ENCODE peak calls at places on chromosomes 11 and 22, in nine cellular contexts. G is lung, R is RWPE1, D is prostate gland, P is GM13977, A is left ventricle myocardium inferior, I is heart left ventricle, V is GM12865, W is A549. F is an unnamed sample.

GRCh38 chr11:85444479-85444878 is 182.7 kb downstream of the DLG2 start:
- DNase-seq in G (no peak), R (no peak), D (no peak), P (no peak), A (no peak), I (no peak), V (no peak), W (no peak), F (no peak)

GRCh38 chr11:116725434-116726221 is 47.2 kb downstream of the BUD13 start:
- DNase-seq in G (no peak), R (no peak), D (no peak), P (no peak), A (no peak), I (no peak), V (no peak), W (no peak), F (no peak)

GRCh38 chr11:47514825-47515647 is 37.9 kb downstream of the CELF1 start:
- DNase-seq in G (no peak), R (peak), D (no peak), P (no peak), A (no peak), I (no peak), V (peak), W (peak), F (no peak)

GRCh38 chr22:37278261-37278660 is 4.0 kb upstream of the CYTH4 start:
- DNase-seq in G (no peak), R (no peak), D (no peak), P (no peak), A (no peak), I (no peak), V (no peak), W (no peak), F (no peak)

GRCh38 chr22:31272522-31273446 is 19.5 kb downstream of the PIK3IP1 start:
- DNase-seq in G (peak), R (no peak), D (peak), P (peak), A (no peak), I (no peak), V (peak), W (peak), F (peak)

GRCh38 chr22:22030493-22031182 is 48.1 kb upstream of the TOP3B start:
- DNase-seq in G (no peak), R (no peak), D (no peak), P (peak), A (peak), I (no peak), V (peak), W (peak), F (peak)

GRCh38 chr11:35040221-35040942 is 98.6 kb upstream of the CD44 start:
- DNase-seq in G (no peak), R (peak), D (no peak), P (peak), A (no peak), I (no peak), V (peak), W (peak), F (peak)

GRCh38 chr11:92141159-92141558 is 83.5 kb upstream of the FAT3 start:
- DNase-seq in G (no peak), R (no peak), D (no peak), P (no peak), A (no peak), I (no peak), V (no peak), W (no peak), F (no peak)

GRCh38 chr11:45658292-45658991 is 7.0 kb downstream of the CHST1 start:
- DNase-seq in G (peak), R (no peak), D (no peak), P (no peak), A (peak), I (peak), V (no peak), W (no peak), F (peak)

GRCh38 chr11:93844568-93844967 is 5.8 kb downstream of the VSTM5 start:
- DNase-seq in G (no peak), R (no peak), D (no peak), P (no peak), A (no peak), I (no peak), V (no peak), W (no peak), F (peak)

GRCh38 chr11:10303558-10304363 is 1.1 kb upstream of the ADM start:
- DNase-seq in G (no peak), R (peak), D (peak), P (no peak), A (peak), I (no peak), V (peak), W (peak), F (peak)

GRCh38 chr11:105230586-105230985 is 91.0 kb upstream of the CARD18 start:
- DNase-seq in G (no peak), R (peak), D (no peak), P (no peak), A (no peak), I (no peak), V (no peak), W (no peak), F (no peak)

GRCh38 chr11:1345752-1346513 is 36.5 kb upstream of the TOLLIP start:
- DNase-seq in G (no peak), R (no peak), D (no peak), P (no peak), A (no peak), I (no peak), V (no peak), W (no peak), F (no peak)

GRCh38 chr11:36345084-36345511 is 49.0 kb downstream of the PRR5L start:
- DNase-seq in G (no peak), R (no peak), D (no peak), P (no peak), A (no peak), I (no peak), V (no peak), W (no peak), F (no peak)

GRCh38 chr11:117984471-117984870 is 1.7 kb upstream of the IL10RA start:
- DNase-seq in G (no peak), R (no peak), D (no peak), P (no peak), A (no peak), I (no peak), V (no peak), W (no peak), F (no peak)

GRCh38 chr11:68651985-68652682 is 32.2 kb upstream of the GAL start:
- DNase-seq in G (no peak), R (no peak), D (no peak), P (no peak), A (no peak), I (no peak), V (no peak), W (no peak), F (no peak)

GRCh38 chr11:131430466-131431176 is 60.2 kb downstream of the NTM start:
- DNase-seq in G (no peak), R (no peak), D (no peak), P (no peak), A (no peak), I (no peak), V (no peak), W (no peak), F (no peak)

GRCh38 chr22:38951734-38952133 is 5.7 kb upstream of the APOBEC3A start:
- DNase-seq in G (no peak), R (no peak), D (no peak), P (no peak), A (no peak), I (no peak), V (no peak), W (no peak), F (no peak)

GRCh38 chr22:19873960-19874306 is 19.3 kb upstream of the GNB1L start:
- DNase-seq in G (no peak), R (no peak), D (no peak), P (no peak), A (no peak), I (peak), V (no peak), W (no peak), F (no peak)

GRCh38 chr11:111155021-111155420 is 90.5 kb upstream of the POU2AF2 start:
- DNase-seq in G (no peak), R (no peak), D (no peak), P (no peak), A (no peak), I (no peak), V (no peak), W (no peak), F (no peak)

GRCh38 chr11:34601085-34601444 is 19.8 kb upstream of the EHF start:
- DNase-seq in G (no peak), R (no peak), D (no peak), P (no peak), A (no peak), I (no peak), V (no peak), W (no peak), F (no peak)

GRCh38 chr22:19218541-19219233 is 40.2 kb upstream of the SLC25A1 start:
- DNase-seq in G (no peak), R (no peak), D (no peak), P (no peak), A (no peak), I (no peak), V (no peak), W (no peak), F (no peak)

GRCh38 chr22:32720924-32721323 is 80.6 kb upstream of the TIMP3 start:
- DNase-seq in G (no peak), R (no peak), D (no peak), P (no peak), A (no peak), I (no peak), V (no peak), W (no peak), F (no peak)

GRCh38 chr11:1140642-1141490 is 16.9 kb upstream of the MUC5AC start:
- DNase-seq in G (no peak), R (no peak), D (no peak), P (no peak), A (no peak), I (no peak), V (no peak), W (no peak), F (no peak)

GRCh38 chr11:77140231-77140959 is 12.3 kb downstream of the MYO7A start:
- DNase-seq in G (no peak), R (no peak), D (no peak), P (no peak), A (peak), I (peak), V (no peak), W (no peak), F (no peak)

GRCh38 chr11:64638017-64638664 is 47.1 kb downstream of the SLC22A12 start:
- DNase-seq in G (no peak), R (no peak), D (no peak), P (no peak), A (no peak), I (no peak), V (no peak), W (no peak), F (no peak)

GRCh38 chr11:2578006-2578933 is 121.5 kb downstream of the KCNQ1OT1 start:
- DNase-seq in G (no peak), R (no peak), D (no peak), P (no peak), A (peak), I (peak), V (no peak), W (no peak), F (no peak)

GRCh38 chr11:11931461-11932055 is 76.9 kb downstream of the DKK3 start:
- DNase-seq in G (no peak), R (peak), D (peak), P (peak), A (no peak), I (no peak), V (peak), W (peak), F (no peak)

GRCh38 chr22:49934144-49934890 is 15.9 kb downstream of the CRELD2 start:
- DNase-seq in G (peak), R (no peak), D (peak), P (no peak), A (peak), I (peak), V (no peak), W (no peak), F (no peak)

GRCh38 chr11:34223021-34223813 is 117.8 kb downstream of the NAT10 start:
- DNase-seq in G (no peak), R (no peak), D (peak), P (no peak), A (peak), I (peak), V (no peak), W (no peak), F (no peak)

GRCh38 chr22:19567383-19568009 is 43.3 kb upstream of the CLDN5 start:
- DNase-seq in G (no peak), R (no peak), D (no peak), P (no peak), A (no peak), I (no peak), V (no peak), W (no peak), F (no peak)

DNA sequence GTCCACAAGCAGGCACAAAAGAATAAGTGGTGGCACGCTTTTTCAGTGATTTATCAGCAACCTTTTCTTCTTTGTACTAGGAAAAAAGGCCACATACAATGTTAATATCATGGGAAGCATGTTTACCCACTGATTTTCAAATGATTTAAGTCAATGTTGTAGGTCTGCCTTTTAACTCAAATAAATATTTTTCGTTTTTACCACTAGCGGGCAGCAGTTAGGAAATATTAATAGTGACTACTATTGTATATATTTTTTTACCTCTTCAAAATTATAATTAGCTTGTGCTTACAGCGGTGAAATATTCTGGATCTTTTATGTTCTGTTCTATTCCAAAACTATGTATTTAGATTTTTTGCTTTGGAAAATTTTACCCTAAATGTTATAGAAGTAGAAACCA is 6.4 kb upstream of the SLC17A6 start:
- DNase-seq in G (no peak), R (no peak), D (no peak), P (no peak), A (no peak), I (no peak), V (no peak), W (no peak), F (no peak)
- TF ChIP-seq CTCF in G (no peak), R (no peak), D (no peak), P (peak), A (no peak), I (no peak), V (no peak), W (peak), F (no peak)

DNA sequence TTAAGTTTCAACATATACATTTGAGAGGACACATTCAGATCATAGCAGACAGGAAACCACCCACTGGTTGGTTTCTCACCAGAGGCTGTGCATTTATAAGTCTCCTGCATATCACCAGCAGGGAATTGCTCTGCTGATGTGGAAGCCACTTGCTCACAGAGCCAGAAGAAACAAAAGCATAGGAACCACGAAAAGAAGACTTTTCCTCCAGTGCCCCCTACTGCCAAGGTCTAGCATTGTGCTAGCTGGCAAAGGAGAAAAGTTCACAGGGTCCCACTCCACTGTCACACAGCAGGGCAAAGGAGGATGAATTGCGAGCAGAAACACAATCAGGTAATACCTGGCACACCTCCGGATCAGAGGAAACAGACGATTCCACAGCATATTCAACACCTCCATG is 28.9 kb upstream of the ISX start:
- DNase-seq in G (no peak), R (no peak), D (no peak), P (peak), A (no peak), I (no peak), V (peak), W (no peak), F (no peak)
- TF ChIP-seq CTCF in G (no peak), R (no peak), D (no peak), P (peak), A (no peak), I (no peak), V (peak), W (peak), F (no peak)

GRCh38 chr22:47154621-47155081 is 392.2 kb downstream of the TBC1D22A start:
- DNase-seq in G (no peak), R (peak), D (peak), P (no peak), A (peak), I (peak), V (no peak), W (no peak), F (no peak)
- TF ChIP-seq CTCF in G (no peak), R (no peak), D (no peak), P (no peak), A (peak), I (no peak), V (no peak), W (no peak), F (no peak)

DNA sequence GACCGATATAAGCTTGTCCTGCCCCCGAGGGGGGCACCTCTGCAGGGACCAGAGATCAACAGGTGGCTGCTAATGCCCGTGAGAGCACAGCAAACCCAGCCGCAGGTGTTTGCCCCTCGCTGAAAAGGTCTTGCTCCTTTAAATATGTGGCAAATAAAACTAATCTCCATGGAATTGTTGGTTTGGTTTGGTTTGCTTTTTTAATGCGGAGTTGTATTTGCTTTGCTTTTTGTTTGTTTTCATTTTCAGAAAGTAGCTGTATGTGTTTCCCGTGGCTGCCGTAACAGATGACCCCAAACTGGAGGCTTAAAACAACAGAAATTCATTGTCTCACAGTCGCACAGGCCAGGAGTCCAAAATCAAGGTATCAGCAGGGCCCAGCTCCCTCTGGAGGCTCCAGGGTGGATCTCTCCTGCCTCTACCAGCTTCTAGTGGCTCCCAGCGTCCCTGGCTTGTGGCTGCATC is 93.0 kb downstream of the CELSR1 start:
- DNase-seq in G (no peak), R (no peak), D (no peak), P (no peak), A (no peak), I (no peak), V (no peak), W (peak), F (no peak)
- TF ChIP-seq CTCF in G (no peak), R (no peak), D (no peak), P (no peak), A (no peak), I (no peak), V (no peak), W (no peak), F (no peak)

DNA sequence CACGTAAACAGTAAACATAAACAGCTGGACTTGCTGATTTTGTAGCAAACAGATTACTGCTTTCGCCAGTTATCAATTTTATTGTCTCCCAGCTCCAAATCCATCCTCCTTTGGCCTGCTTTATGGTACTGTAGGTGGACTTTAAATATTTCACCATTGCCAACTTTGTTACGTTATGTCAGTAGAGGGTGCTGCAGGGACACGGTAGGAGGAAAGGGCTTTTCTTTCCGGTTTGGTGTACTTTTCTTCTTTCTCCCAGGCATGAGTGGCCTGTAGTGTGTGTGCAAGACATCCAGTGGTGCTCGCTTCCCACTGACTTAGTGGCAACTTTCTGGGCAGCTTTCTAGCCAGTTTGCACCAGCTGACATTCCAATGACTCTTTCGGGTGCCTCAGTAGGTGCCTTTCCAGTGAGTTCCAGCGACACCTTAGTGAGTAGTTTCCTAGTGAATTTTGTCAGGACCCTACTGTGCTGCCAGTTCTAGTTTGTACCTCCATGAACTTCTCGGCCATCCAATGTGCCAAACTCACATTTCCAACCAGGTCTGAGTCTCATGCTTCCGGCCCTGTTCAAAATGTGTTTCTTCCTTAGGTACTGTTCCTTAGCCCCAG is 267.6 kb upstream of the TENM4 start:
- DNase-seq in G (no peak), R (peak), D (no peak), P (peak), A (no peak), I (no peak), V (peak), W (peak), F (peak)
- TF ChIP-seq CTCF in G (peak), R (peak), D (peak), P (peak), A (peak), I (no peak), V (peak), W (peak), F (peak)

DNA sequence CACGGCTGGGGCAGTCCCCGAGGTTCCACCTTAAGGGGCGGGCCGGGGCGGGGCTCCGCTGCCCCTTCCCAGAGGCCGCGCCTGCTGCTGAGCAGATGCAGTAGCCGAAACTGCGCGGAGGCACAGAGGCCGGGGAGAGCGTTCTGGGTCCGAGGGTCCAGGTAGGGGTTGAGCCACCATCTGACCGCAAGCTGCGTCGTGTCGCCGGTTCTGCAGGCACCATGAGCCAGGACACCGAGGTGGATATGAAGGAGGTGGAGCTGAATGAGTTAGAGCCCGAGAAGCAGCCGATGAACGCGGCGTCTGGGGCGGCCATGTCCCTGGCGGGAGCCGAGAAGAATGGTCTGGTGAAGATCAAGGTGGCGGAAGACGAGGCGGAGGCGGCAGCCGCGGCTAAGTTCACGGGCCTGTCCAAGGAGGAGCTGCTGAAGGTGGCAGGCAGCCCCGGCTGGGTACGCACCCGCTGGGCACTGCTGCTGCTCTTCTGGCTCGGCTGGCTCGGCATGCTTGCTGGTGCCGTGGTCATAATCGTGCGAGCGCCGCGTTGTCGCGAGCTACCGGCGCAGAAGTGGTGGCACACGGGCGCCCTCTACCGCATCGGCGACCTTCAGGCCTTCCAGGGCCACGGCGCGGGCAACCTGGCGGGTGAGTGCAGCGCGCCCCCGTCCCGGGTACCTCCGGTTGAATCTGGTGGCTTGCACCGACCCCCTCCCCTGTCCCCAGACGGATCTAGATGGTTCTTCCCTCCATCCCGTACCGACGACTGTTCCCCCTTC is at the start of gene SLC3A2:
- DNase-seq in G (peak), R (peak), D (peak), P (peak), A (peak), I (peak), V (peak), W (peak), F (peak)
- TF ChIP-seq CTCF in G (peak), R (peak), D (peak), P (peak), A (peak), I (peak), V (peak), W (peak), F (peak)

DNA sequence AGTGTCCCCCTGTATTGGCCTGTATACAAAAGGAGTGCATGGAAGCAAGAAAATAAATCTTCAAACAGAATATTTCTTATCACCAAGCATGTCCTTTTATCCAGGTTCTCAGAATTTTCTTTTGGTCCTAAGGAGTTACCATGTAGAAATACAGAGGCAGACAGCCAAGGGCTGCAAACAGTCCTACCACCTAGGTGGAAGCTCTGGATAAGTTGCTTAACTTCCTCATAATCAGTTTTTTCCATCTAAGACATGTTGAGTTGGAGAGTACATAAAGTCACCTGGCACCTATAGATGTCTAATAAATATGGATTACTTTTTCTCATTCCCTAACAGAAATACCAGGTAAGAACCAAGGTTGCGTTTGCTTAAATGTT is 57.0 kb upstream of the BLID start:
- DNase-seq in G (no peak), R (no peak), D (no peak), P (no peak), A (no peak), I (no peak), V (no peak), W (no peak), F (no peak)
- TF ChIP-seq CTCF in G (no peak), R (no peak), D (no peak), P (no peak), A (no peak), I (no peak), V (no peak), W (no peak), F (no peak)

F was measured in GM13976.